ENCODE peak calls at places on chromosome 7, in six cellular contexts. N is K562; R is endothelial cell; M is progenitor cell of endocrine pancreas; B is CD8-positive, alpha-beta T cell; Z is tibial nerve. L is an unnamed sample.
A peak's percentile ranks its signal among the peaks of the same experiment; 100 is the strongest.

GRCh38 chr7:152956006-152956405 is 196.5 kb downstream of the ACTR3B start:
- DNase-seq in R (no peak), M (no peak), Z (no peak), N (no peak), B (no peak), L (no peak)

GRCh38 chr7:157445956-157446295 is 109.1 kb downstream of the DNAJB6 start:
- DNase-seq in Z (no peak), M (no peak), B (no peak), N (no peak), R (no peak), L (no peak)

GRCh38 chr7:108402865-108403264 is 53.4 kb downstream of the NRCAM start:
- DNase-seq in B (no peak), M (no peak), R (no peak), Z (no peak), N (no peak), L (no peak)

GRCh38 chr7:85749715-85750453 is 563.0 kb upstream of the SEMA3D start:
- DNase-seq in M (no peak), N (no peak), Z (no peak), B (no peak), R (no peak), L (no peak)

GRCh38 chr7:148882668-148883232 is 1.3 kb downstream of the EZH2 start:
- DNase-seq in M (no peak), N (peak; percentile 50), R (no peak), B (no peak), Z (no peak), L (no peak)

GRCh38 chr7:16881809-16882208 is at the start of gene AGR3:
- DNase-seq in R (no peak), M (no peak), N (no peak), B (no peak), Z (no peak), L (no peak)

GRCh38 chr7:33447980-33448379 is 318.6 kb downstream of the BBS9 start:
- DNase-seq in B (no peak), R (peak; percentile 33), Z (no peak), N (no peak), M (no peak), L (no peak)

GRCh38 chr7:69612981-69613380 is 14.7 kb downstream of the AUTS2 start:
- DNase-seq in M (no peak), R (no peak), N (no peak), Z (no peak), B (no peak), L (no peak)

GRCh38 chr7:150935149-150935548 is 43.0 kb downstream of the KCNH2 start:
- DNase-seq in N (no peak), Z (no peak), B (no peak), R (no peak), M (no peak), L (no peak)

GRCh38 chr7:82678716-82679115 is 235.1 kb upstream of the CACNA2D1 start:
- DNase-seq in R (no peak), N (no peak), B (no peak), Z (no peak), M (no peak), L (no peak)

GRCh38 chr7:142024547-142024946 is 28.9 kb downstream of the MGAM start:
- DNase-seq in N (no peak), Z (no peak), M (no peak), R (no peak), B (no peak), L (no peak)

GRCh38 chr7:33072471-33072870 is 9.9 kb upstream of the NT5C3A start:
- DNase-seq in R (no peak), N (no peak), B (no peak), M (no peak), Z (no peak), L (no peak)

GRCh38 chr7:11749629-11750028 is 82.4 kb downstream of the THSD7A start:
- DNase-seq in M (no peak), Z (no peak), N (no peak), R (no peak), B (no peak), L (no peak)

GRCh38 chr7:11746591-11746990 is 85.4 kb downstream of the THSD7A start:
- DNase-seq in Z (no peak), N (no peak), M (no peak), B (no peak), R (no peak), L (no peak)

GRCh38 chr7:11750191-11750590 is 81.8 kb downstream of the THSD7A start:
- DNase-seq in M (no peak), B (no peak), N (no peak), R (no peak), Z (no peak), L (no peak)

GRCh38 chr7:11747715-11748485 is 84.1 kb downstream of the THSD7A start:
- DNase-seq in Z (no peak), N (no peak), R (no peak), M (no peak), B (no peak), L (no peak)

DNA sequence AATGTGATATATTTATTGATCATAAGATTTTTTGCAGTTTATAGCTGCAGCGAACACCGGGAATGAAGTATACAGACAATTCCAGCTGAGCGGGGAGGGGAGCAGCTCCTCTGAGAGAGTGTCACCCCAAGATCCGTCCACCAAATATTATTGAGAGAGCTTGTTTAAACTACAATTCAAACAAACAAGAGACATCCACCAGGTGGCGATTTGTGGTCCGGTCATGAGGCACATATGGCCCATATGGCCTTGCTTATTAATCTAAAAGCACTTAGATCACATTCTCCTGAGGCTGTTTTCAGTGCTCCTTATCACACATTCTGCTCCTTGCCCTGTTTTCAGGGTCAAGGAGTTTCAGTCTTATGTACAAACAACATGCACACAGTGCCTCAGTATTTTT is 83.1 kb downstream of the THSD7A start:
- DNase-seq in B (no peak), R (no peak), N (peak; percentile 3), M (no peak), Z (no peak), L (no peak)
- TF ChIP-seq CTCF in B (no peak), R (no peak), N (no peak), M (no peak), Z (no peak), L (no peak)

GRCh38 chr7:36208406-36208805 is 55.4 kb downstream of the EEPD1 start:
- DNase-seq in N (no peak), B (no peak), R (no peak), Z (no peak), M (no peak), L (no peak)

GRCh38 chr7:36205844-36206243 is 52.8 kb downstream of the EEPD1 start:
- DNase-seq in N (no peak), Z (no peak), B (no peak), M (no peak), R (no peak), L (no peak)

GRCh38 chr7:36209814-36210183 is 56.7 kb downstream of the EEPD1 start:
- DNase-seq in M (no peak), B (no peak), Z (no peak), N (no peak), R (no peak), L (no peak)

GRCh38 chr7:36208997-36209813 is 56.2 kb downstream of the EEPD1 start:
- DNase-seq in R (no peak), N (no peak), B (peak; percentile 32), M (no peak), Z (no peak), L (no peak)

DNA sequence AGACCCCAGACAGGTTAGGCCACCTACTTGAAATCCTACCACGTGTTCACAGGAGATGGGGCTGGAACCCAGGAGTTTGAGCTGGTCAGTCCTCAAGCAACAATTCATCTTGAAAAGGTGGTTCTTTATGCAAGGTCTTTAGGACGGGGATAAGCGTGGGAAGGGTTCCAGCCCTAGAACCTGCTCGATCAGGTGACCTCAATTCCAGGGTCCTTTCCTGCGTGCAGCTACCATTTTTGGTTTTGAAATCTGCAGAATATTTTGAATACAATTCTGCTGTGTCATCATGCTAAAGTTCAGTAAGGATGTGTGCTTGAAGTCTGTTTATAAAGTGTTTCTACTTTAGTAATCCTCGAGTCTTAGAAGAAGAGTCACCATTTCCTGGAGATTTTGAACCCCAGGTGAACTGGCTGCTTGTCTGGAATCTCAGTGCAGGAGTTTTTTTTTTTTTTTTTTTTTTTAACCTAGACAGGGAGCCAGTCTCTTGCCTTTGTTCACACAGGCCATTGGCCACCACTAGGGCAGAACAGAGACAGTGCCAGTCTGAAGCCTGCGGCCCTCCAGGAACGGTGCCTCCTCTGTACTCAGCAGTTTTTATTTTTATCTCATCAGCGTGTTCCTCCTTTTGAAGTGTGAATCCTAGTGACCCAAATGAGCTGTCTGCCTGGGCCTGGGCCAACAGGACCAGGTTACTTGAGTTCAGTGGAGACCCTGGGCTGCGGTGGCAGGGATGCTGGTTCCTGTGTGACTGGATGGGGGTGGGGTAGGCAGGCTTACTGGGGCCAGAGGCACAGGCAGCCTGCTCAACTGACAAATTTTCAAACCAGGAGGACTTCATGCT is 54.6 kb downstream of the EEPD1 start:
- DNase-seq in N (no peak), B (peak; percentile 51), R (no peak), M (no peak), Z (peak; percentile 30), L (no peak)
- TF ChIP-seq CTCF in N (no peak), B (no peak), R (no peak), M (peak; percentile 8), Z (no peak), L (no peak)

DNA sequence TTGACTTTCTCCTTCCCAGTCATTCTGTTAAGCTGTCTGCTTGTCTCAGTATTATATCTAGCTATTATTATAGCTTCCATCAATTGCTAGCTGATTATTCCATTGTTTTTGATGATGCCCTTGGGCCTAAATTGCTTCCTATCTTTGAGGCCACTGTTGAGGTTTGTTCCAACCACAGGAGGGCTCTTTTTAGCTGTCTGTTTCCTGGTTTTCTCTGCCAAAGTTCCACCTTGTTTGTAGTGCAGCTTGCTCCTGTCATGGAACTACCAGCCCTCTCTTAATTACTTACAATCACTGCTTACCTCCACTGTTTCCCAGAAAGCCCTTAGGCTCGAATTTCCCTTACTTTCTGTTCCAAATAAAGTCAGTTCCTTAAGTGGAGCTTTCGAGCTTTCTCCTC is 118.7 kb upstream of the SEC61G start:
- DNase-seq in Z (no peak), B (no peak), R (no peak), N (no peak), M (no peak), L (no peak)
- TF ChIP-seq CTCF in Z (no peak), B (no peak), R (no peak), N (no peak), M (no peak), L (no peak)

GRCh38 chr7:55273186-55273980 is 91.8 kb upstream of the LANCL2 start:
- DNase-seq in Z (no peak), N (no peak), M (no peak), B (no peak), R (no peak), L (no peak)

GRCh38 chr7:55271661-55272060 is 93.5 kb upstream of the LANCL2 start:
- DNase-seq in R (no peak), Z (no peak), M (no peak), N (no peak), B (no peak), L (no peak)

GRCh38 chr7:55272328-55272727 is 92.8 kb upstream of the LANCL2 start:
- DNase-seq in B (no peak), Z (no peak), N (no peak), M (no peak), R (no peak), L (no peak)

GRCh38 chr7:55274156-55274555 is 91.0 kb upstream of the LANCL2 start:
- DNase-seq in R (no peak), M (no peak), B (no peak), N (no peak), Z (no peak), L (no peak)

DNA sequence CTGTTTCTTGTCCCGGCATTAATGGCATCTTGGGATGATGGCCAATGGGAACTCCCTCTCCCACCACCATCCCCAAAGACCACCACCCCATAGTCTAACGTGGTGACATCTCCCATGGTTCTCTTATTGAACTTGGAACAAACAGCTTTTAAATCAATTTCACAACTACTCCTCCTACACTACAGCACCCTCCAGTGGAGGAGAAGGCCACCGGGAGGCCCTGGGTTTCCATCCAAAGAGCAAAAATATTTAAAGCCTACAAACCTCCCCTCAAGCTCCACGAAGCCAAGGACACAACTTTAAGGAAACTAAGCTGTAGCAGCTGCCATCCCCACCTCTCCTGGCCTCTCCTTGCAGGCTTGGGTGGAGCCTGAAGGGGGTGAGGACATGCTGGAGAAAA is 94.1 kb upstream of the LANCL2 start:
- DNase-seq in B (no peak), R (no peak), M (no peak), Z (no peak), N (peak; percentile 9), L (no peak)
- TF ChIP-seq CTCF in B (no peak), R (no peak), M (peak; percentile 16), Z (no peak), N (peak; percentile 39), L (no peak)